ENCODE peak calls at places on chromosomes 7 and 10, in seven cellular contexts. One of them, this sample, is unnamed.

GRCh38 chr10:24209421-24209770 is 458 bp downstream of the KIAA1217 start:
- DNase-seq in brain microvascular endothelial cell: peak; percentile 32
- DNase-seq in type B pancreatic cell: no peak
- DNase-seq in nephron progenitor cell: peak; percentile 25
- DNase-seq in astrocyte of the spinal cord: no peak
- DNase-seq in OCI-LY7: no peak
- DNase-seq in GM12865: peak; percentile 53
- DNase-seq in this sample: no peak

GRCh38 chr7:157475601-157476000 is 138.8 kb downstream of the DNAJB6 start:
- DNase-seq in GM12865: no peak
- DNase-seq in nephron progenitor cell: no peak
- DNase-seq in astrocyte of the spinal cord: no peak
- DNase-seq in type B pancreatic cell: no peak
- DNase-seq in OCI-LY7: no peak
- DNase-seq in brain microvascular endothelial cell: no peak
- DNase-seq in this sample: no peak

GRCh38 chr7:150367677-150368097 is 935 bp upstream of the REPIN1 start:
- DNase-seq in nephron progenitor cell: no peak
- DNase-seq in GM12865: no peak
- DNase-seq in astrocyte of the spinal cord: no peak
- DNase-seq in OCI-LY7: no peak
- DNase-seq in brain microvascular endothelial cell: no peak
- DNase-seq in type B pancreatic cell: no peak
- DNase-seq in this sample: no peak

GRCh38 chr7:138292951-138293350 is 167.1 kb upstream of the TRIM24 start:
- DNase-seq in type B pancreatic cell: no peak
- DNase-seq in nephron progenitor cell: no peak
- DNase-seq in GM12865: no peak
- DNase-seq in OCI-LY7: no peak
- DNase-seq in astrocyte of the spinal cord: no peak
- DNase-seq in brain microvascular endothelial cell: no peak
- DNase-seq in this sample: no peak

GRCh38 chr7:148753224-148753623 is 54.5 kb downstream of the CUL1 start:
- DNase-seq in OCI-LY7: no peak
- DNase-seq in astrocyte of the spinal cord: no peak
- DNase-seq in GM12865: no peak
- DNase-seq in type B pancreatic cell: no peak
- DNase-seq in nephron progenitor cell: no peak
- DNase-seq in brain microvascular endothelial cell: peak; percentile 42
- DNase-seq in this sample: no peak

GRCh38 chr10:103278862-103279298 is 1.9 kb downstream of the INA start:
- DNase-seq in type B pancreatic cell: peak; percentile 79
- DNase-seq in OCI-LY7: peak; percentile 11
- DNase-seq in nephron progenitor cell: peak; percentile 90
- DNase-seq in GM12865: peak; percentile 45
- DNase-seq in astrocyte of the spinal cord: peak; percentile 55
- DNase-seq in brain microvascular endothelial cell: peak; percentile 24
- DNase-seq in this sample: no peak

GRCh38 chr7:6650086-6650485 is 13.0 kb downstream of the ZNF316 start:
- DNase-seq in OCI-LY7: no peak
- DNase-seq in GM12865: no peak
- DNase-seq in brain microvascular endothelial cell: no peak
- DNase-seq in astrocyte of the spinal cord: no peak
- DNase-seq in type B pancreatic cell: no peak
- DNase-seq in nephron progenitor cell: no peak
- DNase-seq in this sample: no peak

GRCh38 chr10:102914781-102915180 is 3.3 kb upstream of the CNNM2 start:
- DNase-seq in nephron progenitor cell: no peak
- DNase-seq in GM12865: no peak
- DNase-seq in astrocyte of the spinal cord: no peak
- DNase-seq in OCI-LY7: no peak
- DNase-seq in brain microvascular endothelial cell: no peak
- DNase-seq in type B pancreatic cell: no peak
- DNase-seq in this sample: no peak

GRCh38 chr7:84047085-84047484 is 147.5 kb downstream of the SEMA3A start:
- DNase-seq in type B pancreatic cell: no peak
- DNase-seq in astrocyte of the spinal cord: no peak
- DNase-seq in nephron progenitor cell: no peak
- DNase-seq in GM12865: no peak
- DNase-seq in brain microvascular endothelial cell: no peak
- DNase-seq in OCI-LY7: no peak
- DNase-seq in this sample: no peak

GRCh38 chr7:155579565-155579964 is 33.2 kb upstream of the CNPY1 start:
- DNase-seq in brain microvascular endothelial cell: no peak
- DNase-seq in type B pancreatic cell: no peak
- DNase-seq in OCI-LY7: no peak
- DNase-seq in astrocyte of the spinal cord: no peak
- DNase-seq in GM12865: no peak
- DNase-seq in nephron progenitor cell: no peak
- DNase-seq in this sample: no peak

GRCh38 chr10:119252051-119252465 is 44.7 kb downstream of the GRK5 start:
- DNase-seq in type B pancreatic cell: no peak
- DNase-seq in brain microvascular endothelial cell: no peak
- DNase-seq in astrocyte of the spinal cord: no peak
- DNase-seq in OCI-LY7: no peak
- DNase-seq in nephron progenitor cell: peak; percentile 75
- DNase-seq in GM12865: no peak
- DNase-seq in this sample: no peak

GRCh38 chr7:34354906-34355305 is 303.1 kb upstream of the NPSR1 start:
- DNase-seq in GM12865: no peak
- DNase-seq in nephron progenitor cell: no peak
- DNase-seq in type B pancreatic cell: no peak
- DNase-seq in OCI-LY7: no peak
- DNase-seq in astrocyte of the spinal cord: peak; percentile 67
- DNase-seq in brain microvascular endothelial cell: peak; percentile 36
- DNase-seq in this sample: no peak

GRCh38 chr10:7206407-7207127 is 204.3 kb downstream of the SFMBT2 start:
- DNase-seq in type B pancreatic cell: no peak
- DNase-seq in nephron progenitor cell: no peak
- DNase-seq in astrocyte of the spinal cord: no peak
- DNase-seq in brain microvascular endothelial cell: no peak
- DNase-seq in OCI-LY7: no peak
- DNase-seq in GM12865: no peak
- DNase-seq in this sample: no peak

GRCh38 chr10:15567952-15568351 is 151.8 kb downstream of the ITGA8 start:
- DNase-seq in nephron progenitor cell: no peak
- DNase-seq in astrocyte of the spinal cord: no peak
- DNase-seq in type B pancreatic cell: no peak
- DNase-seq in brain microvascular endothelial cell: no peak
- DNase-seq in GM12865: no peak
- DNase-seq in OCI-LY7: no peak
- DNase-seq in this sample: no peak

GRCh38 chr10:29481906-29482440 is 152.8 kb downstream of the SVIL start:
- DNase-seq in astrocyte of the spinal cord: no peak
- DNase-seq in nephron progenitor cell: no peak
- DNase-seq in OCI-LY7: peak; percentile 78
- DNase-seq in brain microvascular endothelial cell: no peak
- DNase-seq in GM12865: no peak
- DNase-seq in type B pancreatic cell: no peak
- DNase-seq in this sample: no peak

GRCh38 chr7:55425141-55425752 is 60.1 kb downstream of the LANCL2 start:
- DNase-seq in GM12865: no peak
- DNase-seq in nephron progenitor cell: no peak
- DNase-seq in type B pancreatic cell: no peak
- DNase-seq in astrocyte of the spinal cord: no peak
- DNase-seq in brain microvascular endothelial cell: no peak
- DNase-seq in OCI-LY7: no peak
- DNase-seq in this sample: no peak

GRCh38 chr7:150988230-150989226 is 2.3 kb upstream of the NOS3 start:
- DNase-seq in brain microvascular endothelial cell: peak; percentile 34
- DNase-seq in GM12865: peak; percentile 40
- DNase-seq in OCI-LY7: peak; percentile 68
- DNase-seq in type B pancreatic cell: no peak
- DNase-seq in nephron progenitor cell: peak; percentile 91
- DNase-seq in astrocyte of the spinal cord: no peak
- DNase-seq in this sample: no peak

GRCh38 chr7:50068026-50068425 is 25.0 kb downstream of the ZPBP start:
- DNase-seq in astrocyte of the spinal cord: peak; percentile 19
- DNase-seq in OCI-LY7: peak; percentile 16
- DNase-seq in nephron progenitor cell: no peak
- DNase-seq in type B pancreatic cell: no peak
- DNase-seq in GM12865: peak; percentile 33
- DNase-seq in brain microvascular endothelial cell: no peak
- DNase-seq in this sample: no peak

GRCh38 chr7:137295925-137296324 is 47.6 kb downstream of the PTN start:
- DNase-seq in GM12865: no peak
- DNase-seq in brain microvascular endothelial cell: no peak
- DNase-seq in type B pancreatic cell: no peak
- DNase-seq in OCI-LY7: no peak
- DNase-seq in astrocyte of the spinal cord: no peak
- DNase-seq in nephron progenitor cell: no peak
- DNase-seq in this sample: no peak

GRCh38 chr10:70596860-70597809 is 5.4 kb downstream of the PRF1 start:
- DNase-seq in OCI-LY7: no peak
- DNase-seq in astrocyte of the spinal cord: no peak
- DNase-seq in nephron progenitor cell: no peak
- DNase-seq in GM12865: no peak
- DNase-seq in brain microvascular endothelial cell: no peak
- DNase-seq in type B pancreatic cell: peak; percentile 24
- DNase-seq in this sample: no peak
- TF ChIP-seq CTCF in OCI-LY7: no peak
- TF ChIP-seq CTCF in astrocyte of the spinal cord: no peak
- TF ChIP-seq CTCF in nephron progenitor cell: no peak
- TF ChIP-seq CTCF in GM12865: no peak
- TF ChIP-seq CTCF in brain microvascular endothelial cell: no peak
- TF ChIP-seq CTCF in type B pancreatic cell: no peak
- TF ChIP-seq CTCF in this sample: no peak

GRCh38 chr7:40763319-40764287 is 628.8 kb downstream of the SUGCT start:
- DNase-seq in brain microvascular endothelial cell: peak; percentile 52
- DNase-seq in type B pancreatic cell: no peak
- DNase-seq in nephron progenitor cell: no peak
- DNase-seq in GM12865: no peak
- DNase-seq in astrocyte of the spinal cord: peak; percentile 46
- DNase-seq in OCI-LY7: peak; percentile 13
- DNase-seq in this sample: no peak
- TF ChIP-seq CTCF in brain microvascular endothelial cell: peak; percentile 65
- TF ChIP-seq CTCF in type B pancreatic cell: peak; percentile 21
- TF ChIP-seq CTCF in nephron progenitor cell: no peak
- TF ChIP-seq CTCF in GM12865: no peak
- TF ChIP-seq CTCF in astrocyte of the spinal cord: peak; percentile 28
- TF ChIP-seq CTCF in OCI-LY7: peak; percentile 21
- TF ChIP-seq CTCF in this sample: no peak

GRCh38 chr7:128946936-128947830 is 9.5 kb downstream of the IRF5 start:
- DNase-seq in type B pancreatic cell: no peak
- DNase-seq in nephron progenitor cell: no peak
- DNase-seq in GM12865: peak; percentile 43
- DNase-seq in OCI-LY7: no peak
- DNase-seq in astrocyte of the spinal cord: no peak
- DNase-seq in brain microvascular endothelial cell: no peak
- DNase-seq in this sample: no peak
- TF ChIP-seq CTCF in type B pancreatic cell: no peak
- TF ChIP-seq CTCF in nephron progenitor cell: no peak
- TF ChIP-seq CTCF in GM12865: peak; percentile 46
- TF ChIP-seq CTCF in OCI-LY7: peak; percentile 60
- TF ChIP-seq CTCF in astrocyte of the spinal cord: peak; percentile 17
- TF ChIP-seq CTCF in brain microvascular endothelial cell: peak; percentile 47
- TF ChIP-seq CTCF in this sample: no peak

DNA sequence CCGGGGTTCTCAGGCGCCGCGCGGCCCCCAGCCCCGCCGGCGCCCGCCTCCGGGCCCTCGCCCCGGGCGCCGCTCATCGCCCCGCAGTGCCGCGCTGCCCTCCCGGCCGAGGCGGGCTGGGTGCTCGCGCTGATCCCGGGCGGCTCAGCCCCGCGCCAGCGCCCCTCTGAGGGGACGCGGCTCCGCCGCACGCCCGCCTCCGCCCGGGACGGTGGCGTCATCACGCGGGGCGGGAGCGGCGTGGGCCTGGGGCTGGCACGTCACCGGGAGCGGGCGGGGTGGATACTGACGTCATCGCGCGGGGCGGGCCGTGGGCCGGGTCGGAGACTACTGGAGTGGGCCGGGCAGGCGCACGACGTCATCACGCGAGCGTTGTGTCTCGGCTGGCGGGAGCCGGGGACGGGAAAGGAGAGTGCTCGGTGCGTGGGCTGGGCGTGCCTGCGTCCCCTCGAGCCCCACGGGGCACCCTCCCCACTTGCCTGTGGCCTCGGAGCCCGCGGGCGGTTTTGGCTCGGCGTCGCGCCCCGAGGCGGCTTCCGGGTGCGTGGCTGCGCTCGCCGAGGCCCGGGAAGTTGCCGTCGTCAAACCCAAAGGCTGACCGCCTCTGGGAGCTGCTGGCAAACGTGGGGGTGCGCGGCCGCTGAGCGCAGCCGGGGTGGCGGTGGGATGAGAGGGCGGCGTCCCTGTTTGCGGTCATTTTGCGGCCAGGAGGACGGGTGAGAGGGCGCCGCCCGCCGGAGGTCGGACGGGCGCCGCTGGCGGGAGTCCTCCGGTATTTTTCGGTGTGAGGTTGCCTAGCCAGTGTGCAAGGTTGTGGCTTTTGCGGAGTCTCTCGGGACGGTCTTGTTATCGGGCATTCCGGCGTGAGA is at the start of gene ESYT2:
- DNase-seq in GM12865: peak; percentile 98
- DNase-seq in type B pancreatic cell: peak; percentile 99
- DNase-seq in nephron progenitor cell: peak; percentile 97
- DNase-seq in brain microvascular endothelial cell: peak; percentile 95
- DNase-seq in OCI-LY7: peak; percentile 96
- DNase-seq in astrocyte of the spinal cord: peak; percentile 97
- DNase-seq in this sample: peak; percentile 98
- TF ChIP-seq CTCF in GM12865: no peak
- TF ChIP-seq CTCF in type B pancreatic cell: no peak
- TF ChIP-seq CTCF in nephron progenitor cell: no peak
- TF ChIP-seq CTCF in brain microvascular endothelial cell: peak; percentile 9
- TF ChIP-seq CTCF in OCI-LY7: peak; percentile 43
- TF ChIP-seq CTCF in astrocyte of the spinal cord: peak; percentile 20
- TF ChIP-seq CTCF in this sample: no peak

GRCh38 chr10:26334232-26334931 is 103.8 kb upstream of the APBB1IP start:
- DNase-seq in brain microvascular endothelial cell: no peak
- DNase-seq in nephron progenitor cell: no peak
- DNase-seq in astrocyte of the spinal cord: no peak
- DNase-seq in OCI-LY7: peak; percentile 46
- DNase-seq in type B pancreatic cell: no peak
- DNase-seq in GM12865: no peak
- DNase-seq in this sample: no peak

GRCh38 chr10:26336979-26337378 is 101.2 kb upstream of the APBB1IP start:
- DNase-seq in GM12865: no peak
- DNase-seq in OCI-LY7: no peak
- DNase-seq in nephron progenitor cell: no peak
- DNase-seq in astrocyte of the spinal cord: no peak
- DNase-seq in type B pancreatic cell: no peak
- DNase-seq in brain microvascular endothelial cell: no peak
- DNase-seq in this sample: no peak

GRCh38 chr10:26331376-26331775 is 106.8 kb upstream of the APBB1IP start:
- DNase-seq in type B pancreatic cell: no peak
- DNase-seq in astrocyte of the spinal cord: no peak
- DNase-seq in nephron progenitor cell: no peak
- DNase-seq in GM12865: no peak
- DNase-seq in brain microvascular endothelial cell: no peak
- DNase-seq in OCI-LY7: no peak
- DNase-seq in this sample: no peak

GRCh38 chr10:26335574-26336093 is 102.5 kb upstream of the APBB1IP start:
- DNase-seq in nephron progenitor cell: no peak
- DNase-seq in GM12865: peak; percentile 61
- DNase-seq in brain microvascular endothelial cell: no peak
- DNase-seq in astrocyte of the spinal cord: no peak
- DNase-seq in type B pancreatic cell: no peak
- DNase-seq in OCI-LY7: peak; percentile 32
- DNase-seq in this sample: no peak

GRCh38 chr10:26334932-26335573 is 103.1 kb upstream of the APBB1IP start:
- DNase-seq in astrocyte of the spinal cord: peak; percentile 55
- DNase-seq in GM12865: peak; percentile 89
- DNase-seq in OCI-LY7: peak; percentile 90
- DNase-seq in nephron progenitor cell: peak; percentile 53
- DNase-seq in brain microvascular endothelial cell: peak; percentile 49
- DNase-seq in type B pancreatic cell: no peak
- DNase-seq in this sample: peak; percentile 76
- TF ChIP-seq CTCF in astrocyte of the spinal cord: peak; percentile 68
- TF ChIP-seq CTCF in GM12865: peak; percentile 85
- TF ChIP-seq CTCF in OCI-LY7: peak; percentile 99
- TF ChIP-seq CTCF in nephron progenitor cell: peak; percentile 75
- TF ChIP-seq CTCF in brain microvascular endothelial cell: peak; percentile 77
- TF ChIP-seq CTCF in type B pancreatic cell: peak; percentile 90
- TF ChIP-seq CTCF in this sample: no peak